ENCODE peak calls at places on chromosomes 4 and X, in five cellular contexts. G is ecto neural progenitor cell; K is stimulated activated naive B cell treated with anti-CD40 and anti-IgM and Interleukin-4, amounts not matched to agents 10 μg/mL and 1 μg/mL and 100 μg/mL, for 72 hours; E is RWPE1; D is EH. T is an unnamed sample.

GRCh38 chr4:163556169-163556568 is 61.7 kb downstream of the TMA16 start:
- DNase-seq in G (no peak), K (no peak), E (no peak), D (no peak), T (no peak)

GRCh38 chrX:134173541-134174272 is 63.3 kb upstream of the CCDC160 start:
- DNase-seq in G (peak; percentile 60), K (no peak), E (no peak), D (no peak), T (no peak)

GRCh38 chr4:183563874-183564273 is 59.0 kb downstream of the ING2 start:
- DNase-seq in G (no peak), K (no peak), E (peak; percentile 66), D (peak; percentile 19), T (no peak)

GRCh38 chrX:65035451-65035779 is 59.2 kb upstream of the ZC4H2 start:
- DNase-seq in G (peak; percentile 62), K (no peak), E (no peak), D (peak; percentile 23), T (no peak)

GRCh38 chrX:427812-428725 is 41.4 kb upstream of the PPP2R3B start:
- DNase-seq in G (peak; percentile 79), K (no peak), E (no peak), D (peak; percentile 78), T (no peak)

GRCh38 chr4:40475609-40476008 is 140.5 kb downstream of the CHRNA9 start:
- DNase-seq in G (no peak), K (no peak), E (no peak), D (no peak), T (no peak)

GRCh38 chr4:121594796-121595526 is 101.8 kb downstream of the ANXA5 start:
- DNase-seq in G (no peak), K (no peak), E (no peak), D (peak; percentile 60), T (no peak)

GRCh38 chr4:118338981-118339765 is 13.6 kb downstream of the PRSS12 start:
- DNase-seq in G (no peak), K (no peak), E (no peak), D (peak; percentile 81), T (no peak)

GRCh38 chrX:1196436-1196835 is 16.0 kb downstream of the CRLF2 start:
- DNase-seq in G (peak; percentile 13), K (no peak), E (no peak), D (no peak), T (no peak)

GRCh38 chrX:135340827-135341226 is 31.5 kb downstream of the ETDC start:
- DNase-seq in G (no peak), K (no peak), E (no peak), D (peak; percentile 78), T (no peak)

GRCh38 chr4:25258980-25259578 is 25.2 kb downstream of the PI4K2B start:
- DNase-seq in G (no peak), K (no peak), E (peak; percentile 38), D (peak; percentile 49), T (no peak)

GRCh38 chrX:149151805-149152757 is 353.0 kb downstream of the IDS start:
- DNase-seq in G (no peak), K (no peak), E (peak; percentile 16), D (peak; percentile 28), T (no peak)

GRCh38 chr4:14149469-14150030 is 522.0 kb upstream of the BOD1L1 start:
- DNase-seq in G (no peak), K (no peak), E (no peak), D (no peak), T (no peak)

GRCh38 chr4:168475745-168476144 is 4.5 kb downstream of the DDX60L start:
- DNase-seq in G (no peak), K (no peak), E (no peak), D (no peak), T (no peak)

GRCh38 chr4:43148481-43148880 is 256.0 kb downstream of the GRXCR1 start:
- DNase-seq in G (no peak), K (no peak), E (no peak), D (no peak), T (no peak)

GRCh38 chr4:53055274-53055673 is 193.2 kb downstream of the RASL11B start:
- DNase-seq in G (no peak), K (no peak), E (no peak), D (peak; percentile 81), T (no peak)

GRCh38 chr4:186029731-186030421 is 39.1 kb upstream of the TLR3 start:
- DNase-seq in G (peak; percentile 80), K (no peak), E (no peak), D (peak; percentile 60), T (no peak)

GRCh38 chr4:152316969-152317368 is 218.9 kb downstream of the FBXW7 start:
- DNase-seq in G (no peak), K (no peak), E (no peak), D (peak; percentile 58), T (no peak)

GRCh38 chrX:125205918-125206665 is 113.6 kb upstream of the TEX13C start:
- DNase-seq in G (peak; percentile 58), K (no peak), E (no peak), D (no peak), T (no peak)

GRCh38 chr4:88027611-88028608 is 20.5 kb downstream of the PKD2 start:
- DNase-seq in G (no peak), K (no peak), E (peak; percentile 72), D (peak; percentile 98), T (no peak)

GRCh38 chrX:19789782-19790181 is 97.6 kb downstream of the SH3KBP1 start:
- DNase-seq in G (no peak), K (peak; percentile 24), E (no peak), D (no peak), T (no peak)

GRCh38 chr4:16858275-16858752 is 40.1 kb downstream of the LDB2 start:
- DNase-seq in G (no peak), K (no peak), E (no peak), D (peak; percentile 73), T (no peak)

GRCh38 chrX:126658447-126658846 is 105.8 kb upstream of the DCAF12L1 start:
- DNase-seq in G (no peak), K (no peak), E (peak; percentile 16), D (no peak), T (no peak)

GRCh38 chr4:157804169-157804543 is 368.7 kb downstream of the GASK1B start:
- DNase-seq in G (no peak), K (no peak), E (no peak), D (no peak), T (no peak)

GRCh38 chrX:8971116-8971515 is 62.8 kb downstream of the FAM9B start:
- DNase-seq in G (no peak), K (no peak), E (peak; percentile 8), D (peak; percentile 64), T (no peak)

GRCh38 chr4:40933272-40934053 is 183.7 kb downstream of the NSUN7 start:
- DNase-seq in G (no peak), K (no peak), E (no peak), D (peak; percentile 27), T (no peak)

GRCh38 chr4:47933798-47934197 is 19.4 kb upstream of the NFXL1 start:
- DNase-seq in G (no peak), K (no peak), E (peak; percentile 34), D (peak; percentile 54), T (no peak)

GRCh38 chr4:36414248-36414647 is 132.8 kb downstream of the DTHD1 start:
- DNase-seq in G (no peak), K (no peak), E (peak; percentile 15), D (no peak), T (no peak)

T was measured in activated T-helper 1 cell treated with Interleukin-2 at 50 U/mL for 16 hours.